ENCODE peak calls at places on chromosomes 13 and 19, in seven cellular contexts. F is AG04450; K is CD4-positive, alpha-beta T cell; E is fibroblast of lung; D is cardiac fibroblast; T is coronary artery; C is H9. J is an unnamed sample.

GRCh38 chr13:51873837-51874236 is 12.1 kb downstream of the CCDC70 start:
- DNase-seq in T (no peak), D (no peak), K (no peak), E (no peak), F (no peak), C (no peak), J (no peak)

GRCh38 chr13:30334663-30335386 is 27.5 kb upstream of the KATNAL1 start:
- DNase-seq in T (no peak), K (no peak), E (no peak), C (peak; percentile 43), F (no peak), D (peak; percentile 62), J (no peak)

GRCh38 chr19:1864480-1865171 is 1.2 kb upstream of the KLF16 start:
- DNase-seq in T (peak; percentile 89), F (no peak), D (peak; percentile 57), K (no peak), C (peak; percentile 89), E (peak; percentile 36), J (peak; percentile 87)

GRCh38 chr13:51322826-51323225 is 16.7 kb upstream of the SERPINE3 start:
- DNase-seq in F (no peak), K (no peak), C (no peak), E (no peak), T (no peak), D (no peak), J (no peak)

GRCh38 chr13:110380359-110381028 is 73.4 kb downstream of the COL4A2 start:
- DNase-seq in F (no peak), E (peak; percentile 95), C (no peak), K (no peak), T (no peak), D (peak; percentile 86), J (no peak)

GRCh38 chr19:1106841-1107654 is 3.3 kb downstream of the GPX4 start:
- DNase-seq in K (no peak), C (no peak), T (no peak), E (peak; percentile 54), F (no peak), D (peak; percentile 61), J (no peak)

GRCh38 chr19:18417250-18418033 is 1.8 kb upstream of the SSBP4 start:
- DNase-seq in F (no peak), E (peak; percentile 83), K (no peak), D (peak; percentile 78), C (peak; percentile 85), T (peak; percentile 91), J (peak; percentile 76)

GRCh38 chr13:81609335-81609734 is 1268.4 kb upstream of the SPRY2 start:
- DNase-seq in E (no peak), F (no peak), T (no peak), D (no peak), K (no peak), C (no peak), J (no peak)

GRCh38 chr19:13493516-13494310 is 12.6 kb downstream of the CACNA1A start:
- DNase-seq in D (peak; percentile 25), T (no peak), C (no peak), E (no peak), F (no peak), K (no peak), J (no peak)

GRCh38 chr19:5313307-5313706 is 27.3 kb downstream of the PTPRS start:
- DNase-seq in D (no peak), T (no peak), K (no peak), E (no peak), F (no peak), C (no peak), J (peak; percentile 79)

GRCh38 chr19:30341646-30342201 is 30.5 kb upstream of the ZNF536 start:
- DNase-seq in T (no peak), D (no peak), F (no peak), C (no peak), K (no peak), E (no peak), J (no peak)

GRCh38 chr19:16739546-16739945 is 19.9 kb downstream of the NWD1 start:
- DNase-seq in T (no peak), E (no peak), K (no peak), D (no peak), C (peak; percentile 51), F (no peak), J (no peak)

GRCh38 chr13:50125306-50125555 is 110.0 kb downstream of the KCNRG start:
- DNase-seq in F (no peak), D (no peak), E (no peak), K (no peak), C (no peak), T (no peak), J (peak; percentile 60)

GRCh38 chr19:3135961-3136683 is at the start of gene GNA15:
- DNase-seq in C (no peak), E (no peak), D (no peak), K (no peak), T (no peak), F (no peak), J (peak; percentile 69)

GRCh38 chr19:47269596-47269995 is 5.1 kb upstream of the INAFM1 start:
- DNase-seq in F (no peak), E (no peak), C (no peak), D (no peak), T (no peak), K (no peak), J (no peak)

GRCh38 chr13:66430266-66430665 is 799.9 kb downstream of the PCDH9 start:
- DNase-seq in K (no peak), E (no peak), C (no peak), D (peak; percentile 48), T (no peak), F (no peak), J (no peak)

GRCh38 chr19:459724-460511 is 915 bp downstream of the SHC2 start:
- DNase-seq in T (no peak), C (peak; percentile 61), K (no peak), F (no peak), E (peak; percentile 27), D (peak; percentile 15), J (no peak)

GRCh38 chr13:92197669-92198068 is 799.2 kb downstream of the GPC5 start:
- DNase-seq in C (no peak), E (peak; percentile 75), K (no peak), T (no peak), F (no peak), D (no peak), J (no peak)

GRCh38 chr13:99008577-99008976 is 30.7 kb upstream of the DOCK9 start:
- DNase-seq in D (no peak), C (no peak), K (no peak), E (no peak), T (no peak), F (no peak), J (no peak)

GRCh38 chr13:40190656-40191100 is 475.8 kb downstream of the FOXO1 start:
- DNase-seq in C (no peak), E (peak; percentile 89), F (no peak), K (peak; percentile 58), D (peak; percentile 80), T (peak; percentile 40), J (no peak)

DNA sequence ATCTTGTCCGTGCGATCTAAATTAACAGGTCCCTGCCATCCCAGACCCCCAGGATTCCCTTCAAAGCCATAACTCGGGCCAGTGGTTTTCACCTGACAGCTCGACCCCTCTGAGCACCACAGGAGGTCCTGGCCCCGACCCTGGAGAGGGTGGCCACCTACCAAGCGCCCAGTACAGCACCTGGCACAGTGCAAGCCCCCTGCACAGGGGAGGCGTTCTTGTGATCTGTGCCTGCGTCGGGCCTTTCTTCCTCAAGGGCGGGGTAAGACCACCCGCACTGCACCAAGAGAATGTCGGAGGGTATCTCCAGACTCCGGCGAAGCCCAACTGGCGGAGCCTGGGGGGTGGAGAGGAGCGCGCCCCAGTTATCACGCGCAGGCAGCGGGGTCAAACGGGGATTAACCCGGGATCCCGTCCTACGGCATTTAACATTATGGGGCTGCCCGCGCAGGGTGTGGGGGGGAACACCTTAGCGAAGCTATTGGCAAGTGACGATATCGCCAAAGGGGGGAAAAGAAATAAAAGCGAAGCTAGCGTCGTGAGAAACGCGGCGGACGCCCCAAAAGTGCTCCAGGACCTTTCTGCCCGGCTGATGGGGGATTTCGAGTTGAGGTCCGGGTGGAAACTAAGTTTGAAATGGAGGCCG is 1.3 kb upstream of the HNRNPL start:
- DNase-seq in D (no peak), K (no peak), E (no peak), C (no peak), T (peak; percentile 83), F (no peak), J (peak; percentile 61)
- TF ChIP-seq CTCF in D (no peak), K (no peak), E (no peak), C (no peak), T (no peak), F (no peak), J (no peak)

DNA sequence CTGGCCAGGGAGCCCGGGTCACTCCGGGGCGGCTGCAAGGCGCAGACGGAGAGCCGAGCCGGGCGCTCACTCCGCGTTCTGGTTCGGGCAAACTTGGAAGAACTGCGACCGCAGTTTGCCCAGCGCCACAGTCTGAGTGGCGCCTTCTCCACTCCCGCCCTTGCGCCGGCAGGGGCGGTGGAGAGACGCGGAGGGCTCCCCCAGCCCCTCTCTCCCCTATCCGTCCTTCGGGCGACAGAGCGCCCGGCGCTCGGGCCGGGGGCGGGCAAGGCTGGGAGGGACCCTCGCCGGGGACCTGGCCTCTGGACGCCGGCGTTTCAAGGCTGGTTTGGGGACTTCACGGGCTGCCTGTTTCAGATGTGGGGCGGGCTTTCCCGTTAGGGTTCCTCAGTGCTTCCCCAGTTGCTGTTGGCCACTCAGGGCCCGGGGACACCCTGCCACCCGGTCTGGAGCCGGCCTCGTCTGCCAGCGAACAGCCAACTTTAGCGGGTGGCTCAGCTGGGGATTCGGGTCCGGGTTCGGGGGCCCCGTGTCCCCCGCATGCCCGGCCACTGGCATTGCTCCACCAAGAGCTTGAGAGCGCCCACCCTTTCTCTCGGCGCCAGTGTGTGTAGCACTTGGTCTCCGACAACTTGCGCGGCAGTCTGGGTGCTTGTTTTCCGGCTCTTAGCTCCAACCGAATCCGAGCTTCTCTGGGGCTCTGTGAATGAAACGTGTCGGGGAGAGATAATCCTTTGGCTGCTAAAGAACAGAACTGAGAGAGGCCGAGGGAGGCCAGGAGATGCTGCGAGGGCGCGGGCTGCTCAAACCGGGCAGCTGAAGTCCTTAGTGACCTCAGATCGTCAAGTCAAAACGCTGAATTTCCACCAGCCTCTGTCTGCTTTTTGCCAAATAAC is 1.5 kb downstream of the GPC6 start:
- DNase-seq in F (no peak), C (peak; percentile 78), K (no peak), E (peak; percentile 89), D (peak; percentile 77), T (peak; percentile 85), J (peak; percentile 2)
- TF ChIP-seq CTCF in F (peak; percentile 73), C (peak; percentile 72), K (no peak), E (peak; percentile 67), D (peak; percentile 42), T (peak; percentile 25), J (no peak)

DNA sequence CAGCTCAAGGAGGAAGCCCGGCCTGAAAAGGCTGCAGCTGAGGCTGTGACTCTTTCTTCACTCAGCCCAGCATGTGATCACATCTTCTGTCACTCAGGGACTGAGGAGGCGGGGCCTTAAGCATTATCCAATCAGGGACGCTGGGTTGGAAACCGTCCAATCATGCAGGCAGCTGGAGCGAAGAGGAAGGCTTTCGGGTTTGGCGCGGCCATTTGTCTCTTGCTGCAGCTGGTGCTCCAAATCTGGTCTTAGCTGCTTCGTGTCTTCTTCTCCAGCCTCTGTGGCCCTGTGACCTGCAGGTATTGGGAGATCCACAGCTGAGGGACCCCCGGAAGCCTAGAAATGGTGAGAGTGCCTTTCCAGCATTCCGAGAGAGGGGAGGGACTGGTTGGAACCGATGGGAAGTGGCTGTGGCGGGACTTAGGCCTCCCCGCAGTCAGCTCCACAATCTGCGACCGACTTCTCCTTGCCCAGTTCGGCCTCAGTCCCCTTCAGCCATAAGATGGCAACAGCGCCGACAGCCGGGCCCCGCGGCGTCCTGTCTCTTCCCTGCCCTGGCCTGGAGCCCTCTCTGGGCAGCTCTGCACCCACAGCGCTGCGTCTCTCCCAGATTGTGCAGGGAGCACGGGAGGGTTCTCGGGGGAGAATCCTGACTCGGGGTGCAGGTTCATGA is at the start of gene ZNF90:
- DNase-seq in K (peak; percentile 80), E (peak; percentile 96), T (peak; percentile 94), D (peak; percentile 99), C (peak; percentile 97), F (peak; percentile 92), J (peak; percentile 49)
- TF ChIP-seq CTCF in K (no peak), E (peak; percentile 7), T (no peak), D (peak; percentile 4), C (peak; percentile 15), F (no peak), J (no peak)

GRCh38 chr13:35923347-35923746 is 207.8 kb downstream of the DCLK1 start:
- DNase-seq in C (no peak), D (peak; percentile 65), F (no peak), K (no peak), T (no peak), E (peak; percentile 70), J (no peak)
- TF ChIP-seq CTCF in C (no peak), D (no peak), F (no peak), K (no peak), T (no peak), E (no peak), J (no peak)